ENCODE peak calls at places on chromosomes 7 and 10, in four cellular contexts. O is K562, J is HepG2, B is H1. V is an unnamed sample. For H3K4me1, the result is how much of the 10 kb centered on the place peaks cover.

GRCh38 chr7:104883718-104884452 is 130.1 kb upstream of the KMT2E start:
- DNase-seq in O (peak), J (peak), B (peak), V (peak)

GRCh38 chr7:74351836-74352235 is 62.6 kb downstream of the CLIP2 start:
- DNase-seq in O (no peak), J (no peak), B (no peak), V (no peak)

GRCh38 chr7:2066251-2066919 is 166.4 kb downstream of the MAD1L1 start:
- DNase-seq in O (no peak), B (no peak), J (no peak), V (no peak)

GRCh38 chr10:5775705-5776104 is 37.5 kb downstream of the GDI2 start:
- DNase-seq in O (no peak), J (no peak), B (no peak), V (no peak)

GRCh38 chr7:115047968-115048720 is 126.2 kb downstream of the MDFIC start:
- DNase-seq in B (no peak), O (no peak), J (no peak), V (no peak)

GRCh38 chr7:126659124-126659523 is 593.6 kb downstream of the GRM8 start:
- DNase-seq in B (no peak), J (no peak), O (no peak), V (no peak)

GRCh38 chr7:23469150-23469960 is 936 bp downstream of the IGF2BP3 start:
- DNase-seq in B (peak), O (peak), J (no peak), V (no peak)

GRCh38 chr10:7664707-7665106 is 2.1 kb downstream of the ITIH5 start:
- DNase-seq in O (no peak), B (no peak), J (no peak), V (no peak)

GRCh38 chr10:26508016-26508415 is 69.9 kb downstream of the APBB1IP start:
- DNase-seq in B (no peak), J (no peak), O (no peak), V (no peak)

GRCh38 chr7:5523052-5523711 is 99.5 kb upstream of the TNRC18 start:
- DNase-seq in J (no peak), B (peak), O (no peak), V (no peak)

GRCh38 chr10:133162178-133162909 is 2.3 kb downstream of the KNDC1 start:
- DNase-seq in B (no peak), O (no peak), J (peak), V (no peak)

GRCh38 chr10:71590786-71591350 is 128.7 kb downstream of the C10orf105 start:
- DNase-seq in J (no peak), O (no peak), B (no peak), V (no peak)

GRCh38 chr10:90560331-90560730 is 297.5 kb downstream of the HTR7 start:
- DNase-seq in J (no peak), O (no peak), B (no peak), V (no peak)

GRCh38 chr10:45001382-45002148 is 842 bp downstream of the ZNF22 start:
- DNase-seq in B (no peak), O (peak), J (no peak), V (no peak)

GRCh38 chr10:97788552-97789442 is 17.0 kb upstream of the SFRP5 start:
- DNase-seq in O (peak), J (peak), B (no peak), V (no peak)

GRCh38 chr10:28879875-28880381 is 202.6 kb downstream of the BAMBI start:
- DNase-seq in O (no peak), B (no peak), J (no peak), V (no peak)

GRCh38 chr7:50352282-50352681 is 47.8 kb downstream of the IKZF1 start:
- DNase-seq in O (no peak), B (no peak), J (no peak), V (no peak)

GRCh38 chr10:89283174-89283987 is 18.5 kb upstream of the IFIT2 start:
- DNase-seq in O (no peak), J (no peak), B (no peak), V (no peak)

GRCh38 chr10:113854757-113855626 is 531 bp downstream of the NHLRC2 start:
- DNase-seq in O (peak), B (peak), J (peak), V (peak)

GRCh38 chr10:11639861-11640764 is 28.7 kb upstream of the USP6NL start:
- DNase-seq in B (no peak), O (peak), J (peak), V (no peak)

GRCh38 chr10:68560201-68560915 is at the start of gene TET1:
- DNase-seq in J (peak), O (peak), B (peak), V (peak)

GRCh38 chr7:139035588-139036353 is at the start of gene ZC3HAV1L:
- DNase-seq in J (peak), O (peak), B (peak), V (peak)

GRCh38 chr10:43417950-43418768 is 9.2 kb upstream of the HNRNPF start:
- DNase-seq in O (peak), B (no peak), J (peak), V (no peak)

GRCh38 chr10:112340601-112341000 is 33.3 kb upstream of the ACSL5 start:
- DNase-seq in B (no peak), J (no peak), O (no peak), V (no peak)

GRCh38 chr7:5012985-5013384 is 32.7 kb upstream of the RBAK start:
- DNase-seq in J (no peak), O (no peak), B (no peak), V (no peak)

GRCh38 chr10:124721295-124722052 is 22.7 kb downstream of the FAM53B start:
- DNase-seq in J (no peak), B (no peak), O (no peak), V (no peak)

GRCh38 chr7:55063036-55063435 is 44.2 kb downstream of the EGFR start:
- DNase-seq in J (no peak), O (no peak), B (no peak), V (no peak)

GRCh38 chr7:137933270-137934017 is 68.4 kb downstream of the CREB3L2 start:
- DNase-seq in O (peak), B (no peak), J (no peak), V (no peak)

GRCh38 chr10:11168423-11169100 is 150.9 kb downstream of the CELF2 start:
- DNase-seq in B (peak), J (no peak), O (no peak), V (no peak)

GRCh38 chr7:156356551-156356950 is 284.0 kb upstream of the RNF32 start:
- DNase-seq in J (no peak), O (no peak), B (no peak), V (no peak)

GRCh38 chr10:44689368-44689767 is 221.8 kb upstream of the TMEM72 start:
- DNase-seq in O (no peak), J (no peak), B (no peak), V (no peak)

GRCh38 chr7:1843921-1844335 is 173.9 kb downstream of the ELFN1 start:
- DNase-seq in J (no peak), B (no peak), O (no peak), V (no peak)

GRCh38 chr10:76086571-76087260 is 655.3 kb downstream of the LRMDA start:
- DNase-seq in J (peak), O (peak), B (peak), V (no peak)

GRCh38 chr7:128880791-128881457 is 18.3 kb downstream of the ATP6V1F start:
- DNase-seq in J (no peak), B (no peak), O (no peak), V (no peak)

GRCh38 chr10:14585287-14586193 is 189.2 kb downstream of the FAM107B start:
- DNase-seq in J (peak), B (no peak), O (no peak), V (no peak)

GRCh38 chr10:14586901-14587300 is 187.8 kb downstream of the FAM107B start:
- DNase-seq in J (no peak), B (no peak), O (no peak), V (no peak)

GRCh38 chr10:14584643-14585042 is 190.1 kb downstream of the FAM107B start:
- DNase-seq in B (no peak), O (no peak), J (no peak), V (no peak)

GRCh38 chr10:14587540-14588083 is 187.1 kb downstream of the FAM107B start:
- DNase-seq in J (no peak), O (no peak), B (no peak), V (no peak)

DNA sequence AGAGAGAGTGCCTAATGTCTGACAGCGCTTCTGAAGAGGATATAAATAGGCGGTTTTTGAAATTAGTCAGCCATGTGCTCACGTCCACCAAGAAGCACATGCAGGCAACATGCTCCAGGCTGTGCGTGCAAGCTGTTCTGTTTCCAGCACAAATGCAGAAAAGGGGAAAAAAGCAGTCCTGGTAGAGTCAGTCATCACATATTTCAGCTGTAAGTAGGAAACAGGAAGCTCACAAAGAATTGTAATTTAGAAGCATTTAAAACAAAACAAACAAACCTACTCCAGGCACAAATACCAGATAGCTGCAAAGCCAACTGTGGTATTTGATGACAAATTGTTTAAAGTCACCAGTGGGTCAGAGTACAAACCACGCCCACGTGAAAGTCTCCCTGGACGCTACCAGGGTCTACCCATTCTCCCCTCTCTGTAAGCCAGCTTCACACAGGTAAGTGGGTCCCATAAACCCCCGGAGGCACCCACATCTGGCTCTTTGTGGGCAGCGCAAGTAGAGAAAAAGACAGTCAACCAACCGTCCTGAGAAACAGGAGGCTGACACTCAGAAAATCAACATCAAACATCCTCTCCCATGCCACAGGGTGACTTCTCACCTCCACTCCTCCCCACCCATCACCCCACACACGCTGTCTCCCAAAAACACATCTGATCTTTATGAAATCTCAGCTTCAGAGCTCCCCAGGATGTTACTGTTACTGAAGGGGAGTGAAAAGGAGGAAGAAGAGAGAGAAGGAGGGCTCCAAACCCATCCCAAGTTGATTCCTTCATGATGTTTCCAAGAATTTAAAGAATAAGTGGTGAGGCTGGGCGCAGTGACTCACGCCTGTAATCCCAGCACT is 186.4 kb downstream of the FAM107B start:
- DNase-seq in O (no peak), J (peak), B (no peak), V (no peak)
- H3K4me1 ChIP-seq in O (under half), J (half or more), B (under half), V (under half)

GRCh38 chr10:110069502-110069982 is 61.8 kb downstream of the ADD3 start:
- DNase-seq in J (no peak), B (no peak), O (no peak), V (no peak)
- TF ChIP-seq ZNF274 in J (no peak), B (no peak), O (no peak), V (no peak)

GRCh38 chr7:28626629-28627262 is 214.4 kb downstream of the CREB5 start:
- DNase-seq in B (peak), J (peak), O (peak), V (peak)
- H3K4me1 ChIP-seq in B (under half), J (under half), O (under half), V (under half)

DNA sequence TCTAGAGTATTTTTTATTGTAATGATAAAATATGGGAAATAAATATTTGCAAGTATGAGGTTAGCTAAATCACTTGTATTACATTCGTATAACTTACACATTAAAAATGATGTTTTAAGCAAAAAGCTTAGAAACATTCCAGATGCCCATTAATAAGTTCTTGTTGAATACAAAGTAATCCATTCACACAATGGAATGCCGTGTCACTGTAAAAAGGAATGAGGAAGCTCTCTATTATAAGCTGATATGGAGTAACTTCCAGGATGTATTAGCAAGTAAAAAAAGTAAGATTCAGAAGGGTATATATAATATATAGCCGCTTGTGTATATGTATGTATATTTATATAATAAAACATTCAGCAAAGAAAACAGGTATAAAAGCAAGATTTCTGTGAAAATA is 412.8 kb upstream of the MTPN start:
- DNase-seq in B (no peak), O (no peak), J (no peak), V (no peak)
- TF ChIP-seq ZNF274 in B (no peak), O (no peak), J (no peak), V (no peak)

DNA sequence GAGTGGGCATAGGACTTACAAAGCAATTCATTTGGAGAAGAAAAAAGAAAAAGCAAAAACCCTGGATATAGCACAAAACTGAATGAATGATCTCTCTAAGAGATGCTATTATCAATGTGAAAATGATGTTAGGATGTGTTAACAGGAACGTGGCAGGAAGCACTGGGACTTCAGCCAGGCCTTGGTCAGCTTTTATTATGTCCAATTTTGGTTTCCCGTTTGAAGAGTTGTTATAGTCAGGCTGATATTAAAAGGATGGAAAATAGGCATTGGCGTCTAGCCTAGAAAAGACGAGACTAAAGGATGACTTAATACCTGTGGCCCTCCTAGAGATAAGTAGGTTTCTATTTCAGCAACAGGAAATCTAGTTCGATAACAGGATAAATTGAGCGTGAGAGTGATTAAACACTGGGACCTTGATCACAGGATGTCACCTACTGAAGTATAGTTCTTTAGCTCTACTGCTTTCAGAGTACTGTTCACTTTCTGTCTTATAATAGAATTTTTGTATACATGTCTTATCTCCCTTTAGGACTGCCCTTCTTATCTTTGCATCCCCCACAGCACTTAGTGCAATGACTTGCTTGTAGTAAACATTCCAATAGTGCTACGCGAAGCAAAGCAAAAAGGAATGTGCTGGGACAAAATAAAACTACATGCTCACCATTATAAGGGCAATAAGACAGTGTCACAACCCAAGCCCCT is 99.8 kb upstream of the AGBL3 start:
- DNase-seq in B (no peak), O (no peak), J (peak), V (no peak)
- H3K4me1 ChIP-seq in B (under half), O (under half), J (under half), V (under half)

V was measured in HCT116.